ENCODE peak calls at places on chromosomes 7 and 10, in six cellular contexts. Z is GM23248, Y is A549, K is left ventricle myocardium inferior, R is SJSA1, U is astrocyte. M is an unnamed sample.

GRCh38 chr7:13181221-13181620 is 493.8 kb downstream of the ARL4A start:
- DNase-seq in R (no peak), U (peak; percentile 15), K (no peak), Y (peak; percentile 2), Z (no peak), M (no peak)

GRCh38 chr7:100370746-100371145 is 2.5 kb upstream of the PILRA start:
- DNase-seq in Y (no peak), U (no peak), R (no peak), Z (no peak), K (no peak), M (no peak)

GRCh38 chr10:125043824-125044658 is 102.1 kb downstream of the ZRANB1 start:
- DNase-seq in Z (peak; percentile 61), U (no peak), K (no peak), Y (no peak), R (no peak), M (no peak)

GRCh38 chr10:53619678-53620077 is 847.1 kb upstream of the MBL2 start:
- DNase-seq in U (peak; percentile 10), K (no peak), Y (peak; percentile 11), R (no peak), Z (no peak), M (no peak)

GRCh38 chr7:132108553-132108952 is 467.7 kb downstream of the PLXNA4 start:
- DNase-seq in K (no peak), R (no peak), U (no peak), Z (no peak), Y (no peak), M (no peak)

GRCh38 chr10:71837085-71837827 is 13.8 kb downstream of the PSAP start:
- DNase-seq in R (no peak), U (no peak), Y (peak; percentile 56), Z (no peak), K (no peak), M (no peak)

GRCh38 chr7:72706521-72706920 is 121.5 kb downstream of the TYW1B start:
- DNase-seq in K (no peak), Y (no peak), R (no peak), Z (no peak), U (no peak), M (no peak)

GRCh38 chr7:101581891-101582290 is 47.2 kb downstream of the MYL10 start:
- DNase-seq in Y (no peak), U (no peak), Z (no peak), R (no peak), K (no peak), M (no peak)

GRCh38 chr10:101014966-101015581 is 15.5 kb downstream of the LZTS2 start:
- DNase-seq in R (peak; percentile 69), K (no peak), U (peak; percentile 86), Y (peak; percentile 62), Z (peak; percentile 95), M (peak; percentile 83)

GRCh38 chr7:30091431-30092386 is 43.1 kb upstream of the MTURN start:
- DNase-seq in R (no peak), K (no peak), U (peak; percentile 88), Z (peak; percentile 88), Y (peak; percentile 9), M (peak; percentile 16)

GRCh38 chr10:43062402-43063160 is 14.3 kb upstream of the RET start:
- DNase-seq in Z (no peak), U (no peak), K (no peak), Y (no peak), R (no peak), M (no peak)
- H3K9me3 ChIP-seq in Z (no peaks in the 10 kb centered on the region), U (no peaks in the 10 kb centered on the region), K (no peaks in the 10 kb centered on the region), Y (no peaks in the 10 kb centered on the region), R (no peaks in the 10 kb centered on the region), M (no peaks in the 10 kb centered on the region)

GRCh38 chr10:81450651-81451050 is 424.3 kb upstream of the NRG3 start:
- DNase-seq in U (no peak), K (no peak), Y (no peak), R (no peak), Z (no peak), M (no peak)
- H3K9me3 ChIP-seq in U (peaks cover 3% of the 10 kb centered on the region), K (no peaks in the 10 kb centered on the region), Y (no peaks in the 10 kb centered on the region), R (peaks cover 2% of the 10 kb centered on the region), Z (no peaks in the 10 kb centered on the region), M (peaks cover 21% of the 10 kb centered on the region)

GRCh38 chr7:157718303-157719007 is 381.7 kb downstream of the DNAJB6 start:
- DNase-seq in R (peak; percentile 36), U (no peak), K (no peak), Y (no peak), Z (no peak), M (no peak)
- H3K9me3 ChIP-seq in R (peaks cover 13% of the 10 kb centered on the region), U (peaks cover 3% of the 10 kb centered on the region), K (no peaks in the 10 kb centered on the region), Y (no peaks in the 10 kb centered on the region), Z (no peaks in the 10 kb centered on the region), M (peaks cover 95% of the 10 kb centered on the region)

DNA sequence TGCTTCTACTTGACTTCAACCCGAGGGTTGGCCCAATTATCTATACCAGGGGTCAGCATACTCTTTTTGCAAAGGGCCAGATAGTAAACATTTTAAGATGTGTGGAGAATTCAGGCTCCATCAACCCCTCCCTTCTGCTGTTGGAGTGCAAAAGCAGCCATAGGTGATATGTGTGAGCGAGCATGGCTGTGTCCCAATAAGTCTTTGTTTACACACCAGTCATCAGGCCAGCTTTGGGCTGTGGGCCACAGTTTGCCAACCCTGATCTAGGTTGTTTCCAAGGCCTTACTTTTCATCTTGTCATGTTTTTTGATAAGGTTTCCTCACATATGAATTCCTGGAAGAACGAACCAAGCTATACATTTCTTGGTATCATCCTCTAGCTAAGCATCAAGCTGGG is 136.9 kb upstream of the VIPR2 start:
- DNase-seq in Z (no peak), K (no peak), R (no peak), U (no peak), Y (no peak), M (no peak)
- H3K9me3 ChIP-seq in Z (no peaks in the 10 kb centered on the region), K (peaks cover 11% of the 10 kb centered on the region), R (no peaks in the 10 kb centered on the region), U (peaks cover 7% of the 10 kb centered on the region), Y (peaks cover 6% of the 10 kb centered on the region), M (peaks cover 25% of the 10 kb centered on the region)

GRCh38 chr7:156836443-156836842 is 56.5 kb downstream of the LMBR1 start:
- DNase-seq in Z (peak; percentile 8), U (no peak), K (no peak), Y (no peak), R (no peak), M (no peak)

GRCh38 chr7:156834462-156834861 is 58.5 kb downstream of the LMBR1 start:
- DNase-seq in Z (no peak), R (no peak), K (no peak), Y (no peak), U (no peak), M (no peak)

GRCh38 chr7:156829669-156830336 is 63.2 kb downstream of the LMBR1 start:
- DNase-seq in R (no peak), K (no peak), Z (no peak), U (no peak), Y (no peak), M (no peak)

GRCh38 chr7:156832195-156832877 is 60.6 kb downstream of the LMBR1 start:
- DNase-seq in U (no peak), Y (no peak), K (no peak), Z (no peak), R (no peak), M (no peak)

GRCh38 chr7:156833311-156833710 is 59.7 kb downstream of the LMBR1 start:
- DNase-seq in Z (no peak), R (no peak), Y (no peak), U (no peak), K (no peak), M (no peak)
- H3K9me3 ChIP-seq in Z (no peaks in the 10 kb centered on the region), R (no peaks in the 10 kb centered on the region), Y (no peaks in the 10 kb centered on the region), U (no peaks in the 10 kb centered on the region), K (no peaks in the 10 kb centered on the region), M (no peaks in the 10 kb centered on the region)

GRCh38 chr10:5151076-5151475 is 33.9 kb downstream of the AKR1C8 start:
- DNase-seq in Y (no peak), R (no peak), K (no peak), Z (no peak), U (no peak), M (no peak)
- H3K9me3 ChIP-seq in Y (peaks cover 42% of the 10 kb centered on the region), R (no peaks in the 10 kb centered on the region), K (peaks cover 28% of the 10 kb centered on the region), Z (no peaks in the 10 kb centered on the region), U (peaks cover 2% of the 10 kb centered on the region), M (no peaks in the 10 kb centered on the region)

DNA sequence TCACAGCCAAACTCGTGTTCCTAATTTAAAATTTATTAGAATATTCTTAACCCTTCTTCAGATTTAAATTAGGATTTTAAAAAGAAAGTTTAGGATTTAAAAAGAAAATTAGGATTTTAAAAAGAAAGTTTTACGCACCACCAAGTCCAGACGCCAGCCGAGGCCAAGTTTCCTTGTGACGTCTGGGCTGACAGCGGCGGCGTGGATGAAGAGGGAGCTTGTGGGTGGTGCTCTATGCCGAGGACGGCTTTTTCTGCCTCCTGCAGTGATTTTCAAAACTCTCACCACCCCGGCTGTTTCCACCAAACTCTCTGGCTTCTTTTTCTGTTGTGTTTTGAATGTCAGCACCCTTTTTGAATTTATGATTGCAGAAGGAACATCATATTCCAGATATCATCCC is 252.9 kb downstream of the DNAJB6 start:
- DNase-seq in K (no peak), Z (no peak), Y (no peak), R (no peak), U (no peak), M (no peak)
- H3K9me3 ChIP-seq in K (peaks cover 3% of the 10 kb centered on the region), Z (no peaks in the 10 kb centered on the region), Y (no peaks in the 10 kb centered on the region), R (no peaks in the 10 kb centered on the region), U (peaks cover 3% of the 10 kb centered on the region), M (peaks cover 89% of the 10 kb centered on the region)

DNA sequence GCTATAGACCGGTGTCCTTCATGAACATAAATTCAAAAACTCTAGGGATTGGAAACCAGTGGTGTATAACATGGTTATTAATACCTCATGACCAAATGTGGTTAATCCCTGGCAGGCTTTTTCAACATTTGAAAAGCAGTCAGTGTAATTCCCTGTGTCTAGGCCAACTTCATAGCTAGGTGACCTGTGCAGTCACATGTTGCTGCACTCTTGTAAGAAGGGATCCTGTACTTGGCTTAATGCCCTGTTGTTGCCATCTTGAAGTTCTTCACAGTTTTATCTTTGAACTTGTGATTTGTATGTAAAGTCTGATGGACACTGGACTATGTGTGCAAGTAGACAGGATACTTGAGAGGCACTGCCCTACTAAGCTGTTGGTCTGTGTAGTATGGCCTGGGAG is 39.7 kb downstream of the ZNF33A start:
- DNase-seq in R (no peak), Z (no peak), U (no peak), Y (no peak), K (no peak), M (no peak)
- H3K9me3 ChIP-seq in R (no peaks in the 10 kb centered on the region), Z (no peaks in the 10 kb centered on the region), U (peaks cover 10% of the 10 kb centered on the region), Y (peaks cover 85% of the 10 kb centered on the region), K (peaks cover 30% of the 10 kb centered on the region), M (peaks cover 2% of the 10 kb centered on the region)